ENCODE peak calls at places on chromosomes 4 and X, in eight cellular contexts. P, A, T, K, B, M, R and J are unnamed samples.

GRCh38 chr4:183765121-183765990 is 106.3 kb downstream of the TRAPPC11 start:
- DNase-seq in P (no peak), A (no peak), T (no peak), K (no peak), B (peak), M (peak), R (no peak), J (no peak)

GRCh38 chrX:127011629-127012028 is 192.1 kb downstream of the PRR32 start:
- DNase-seq in P (no peak), A (no peak), T (no peak), K (no peak), B (no peak), M (no peak), R (no peak), J (no peak)

GRCh38 chr4:137576437-137576836 is 44.1 kb upstream of the PCDH18 start:
- DNase-seq in P (no peak), A (no peak), T (no peak), K (no peak), B (no peak), M (no peak), R (no peak), J (no peak)

GRCh38 chrX:63747331-63747730 is 37.7 kb downstream of the ARHGEF9 start:
- DNase-seq in P (no peak), A (no peak), T (no peak), K (no peak), B (no peak), M (no peak), R (no peak), J (no peak)

GRCh38 chr4:154564311-154564710 is 1.5 kb downstream of the FGB start:
- DNase-seq in P (no peak), A (no peak), T (no peak), K (no peak), B (no peak), M (no peak), R (no peak), J (no peak)

GRCh38 chrX:109475174-109475891 is 6.6 kb downstream of the GUCY2F start:
- DNase-seq in P (no peak), A (peak), T (no peak), K (peak), B (peak), M (no peak), R (no peak), J (peak)

GRCh38 chrX:20139966-20140365 is 1.7 kb downstream of the EIF1AX start:
- DNase-seq in P (no peak), A (no peak), T (no peak), K (no peak), B (no peak), M (no peak), R (no peak), J (no peak)

GRCh38 chr4:182265881-182266280 is 22.7 kb downstream of the TENM3 start:
- DNase-seq in P (peak), A (peak), T (no peak), K (no peak), B (no peak), M (no peak), R (no peak), J (no peak)

GRCh38 chrX:24019448-24019847 is 7.5 kb downstream of the KLHL15 start:
- DNase-seq in P (no peak), A (no peak), T (no peak), K (no peak), B (no peak), M (no peak), R (no peak), J (no peak)

GRCh38 chr4:52600275-52600674 is 58.8 kb downstream of the USP46 start:
- DNase-seq in P (no peak), A (peak), T (no peak), K (no peak), B (no peak), M (no peak), R (no peak), J (no peak)

GRCh38 chr4:3122081-3122563 is 47.6 kb downstream of the HTT start:
- DNase-seq in P (no peak), A (no peak), T (no peak), K (no peak), B (no peak), M (no peak), R (no peak), J (no peak)

GRCh38 chr4:92305878-92306520 is 2.2 kb downstream of the GRID2 start:
- DNase-seq in P (no peak), A (peak), T (no peak), K (peak), B (no peak), M (peak), R (no peak), J (no peak)

GRCh38 chrX:39073131-39073530 is 271.9 kb downstream of the MID1IP1 start:
- DNase-seq in P (no peak), A (no peak), T (no peak), K (no peak), B (no peak), M (no peak), R (no peak), J (no peak)

GRCh38 chr4:156799121-156799589 is 172.4 kb downstream of the PDGFC start:
- DNase-seq in P (no peak), A (no peak), T (no peak), K (no peak), B (no peak), M (no peak), R (no peak), J (no peak)

GRCh38 chr4:54232151-54232688 is 3.1 kb downstream of the PDGFRA start:
- DNase-seq in P (no peak), A (no peak), T (no peak), K (no peak), B (no peak), M (peak), R (no peak), J (no peak)

GRCh38 chrX:107227780-107228485 is 21.5 kb downstream of the DNAAF6 start:
- DNase-seq in P (no peak), A (no peak), T (no peak), K (no peak), B (no peak), M (no peak), R (no peak), J (no peak)

GRCh38 chrX:51395807-51396728 is 63.4 kb downstream of the NUDT10 start:
- DNase-seq in P (peak), A (peak), T (no peak), K (peak), B (no peak), M (no peak), R (peak), J (peak)

GRCh38 chr4:37893164-37893563 is 2.3 kb downstream of the TBC1D1 start:
- DNase-seq in P (no peak), A (no peak), T (no peak), K (no peak), B (no peak), M (no peak), R (no peak), J (no peak)

GRCh38 chr4:37891221-37892159 is 606 bp downstream of the TBC1D1 start:
- DNase-seq in P (peak), A (peak), T (no peak), K (peak), B (no peak), M (peak), R (peak), J (peak)

GRCh38 chr4:37890501-37891220 is at the start of gene TBC1D1:
- DNase-seq in P (peak), A (peak), T (peak), K (peak), B (peak), M (peak), R (peak), J (peak)

GRCh38 chr4:37895271-37895670 is 4.4 kb downstream of the TBC1D1 start:
- DNase-seq in P (no peak), A (no peak), T (no peak), K (no peak), B (no peak), M (no peak), R (no peak), J (no peak)

DNA sequence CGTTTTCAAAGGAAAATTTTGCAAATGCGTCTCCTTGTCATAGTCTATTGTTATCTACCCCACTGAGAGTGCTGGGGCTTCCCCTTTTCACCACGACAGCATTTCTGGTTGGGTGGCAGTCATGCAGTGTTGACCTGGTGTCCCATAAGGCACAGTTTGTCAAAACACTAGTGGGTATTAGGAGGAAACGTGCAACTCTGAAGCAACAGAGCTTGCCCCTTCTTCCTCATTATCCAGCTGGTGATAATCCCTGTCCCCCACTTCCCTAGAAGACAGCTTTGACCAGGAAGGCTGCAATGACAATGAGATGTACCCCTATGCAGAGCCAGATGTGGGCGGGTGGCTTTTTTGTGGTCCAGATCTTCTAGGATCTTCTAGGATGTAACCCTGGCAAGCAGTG is 1.8 kb downstream of the TBC1D1 start:
- DNase-seq in P (peak), A (no peak), T (no peak), K (no peak), B (no peak), M (no peak), R (no peak), J (peak)
- H3K27ac ChIP-seq in P (peak), A (no peak), T (no peak), K (no peak), B (peak), M (no peak), R (peak), J (no peak)

GRCh38 chr4:93649828-93650227 is 178.7 kb upstream of the ATOH1 start:
- DNase-seq in P (no peak), A (no peak), T (no peak), K (peak), B (no peak), M (no peak), R (no peak), J (no peak)

GRCh38 chr4:93659629-93660028 is 168.9 kb upstream of the ATOH1 start:
- DNase-seq in P (no peak), A (no peak), T (no peak), K (no peak), B (no peak), M (no peak), R (no peak), J (no peak)

GRCh38 chr4:93657527-93657926 is 171.0 kb upstream of the ATOH1 start:
- DNase-seq in P (no peak), A (no peak), T (no peak), K (no peak), B (no peak), M (no peak), R (no peak), J (no peak)

GRCh38 chr4:93658443-93658842 is 170.1 kb upstream of the ATOH1 start:
- DNase-seq in P (no peak), A (no peak), T (no peak), K (no peak), B (no peak), M (no peak), R (no peak), J (no peak)

GRCh38 chr4:93654276-93654675 is 174.3 kb upstream of the ATOH1 start:
- DNase-seq in P (no peak), A (no peak), T (no peak), K (no peak), B (no peak), M (no peak), R (no peak), J (no peak)
- TF ChIP-seq CTCF in P (no peak), A (no peak), T (no peak), K (no peak), B (no peak), M (no peak), R (no peak), J (no peak)

DNA sequence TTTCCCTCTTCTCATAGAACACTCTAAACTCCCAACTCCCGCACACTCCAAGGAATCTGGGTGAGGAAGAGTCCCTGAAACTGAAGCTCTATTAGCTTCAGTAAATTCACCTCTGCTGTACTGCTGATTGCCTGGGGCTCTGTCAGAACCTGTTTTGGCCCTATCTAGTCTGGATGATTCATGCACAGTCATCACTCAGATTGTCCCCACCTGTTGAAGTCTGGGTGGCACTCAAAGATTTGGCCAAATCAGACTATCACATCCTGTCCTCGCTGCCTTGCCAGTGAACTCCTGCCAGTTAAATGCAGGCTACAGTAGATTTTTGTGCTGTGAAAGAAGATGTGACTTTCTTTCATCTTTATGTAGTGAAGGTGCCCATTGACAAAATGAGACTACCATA is 63.5 kb upstream of the EMCN start:
- DNase-seq in P (no peak), A (no peak), T (no peak), K (no peak), B (no peak), M (peak), R (no peak), J (no peak)
- H3K27ac ChIP-seq in P (no peak), A (no peak), T (no peak), K (no peak), B (no peak), M (peak), R (no peak), J (no peak)

GRCh38 chr4:11532138-11532537 is 103.4 kb upstream of the HS3ST1 start:
- DNase-seq in P (no peak), A (no peak), T (no peak), K (no peak), B (no peak), M (no peak), R (no peak), J (no peak)

GRCh38 chr4:11535333-11535732 is 106.6 kb upstream of the HS3ST1 start:
- DNase-seq in P (no peak), A (no peak), T (no peak), K (peak), B (no peak), M (no peak), R (no peak), J (no peak)

GRCh38 chr4:11525085-11525484 is 96.4 kb upstream of the HS3ST1 start:
- DNase-seq in P (no peak), A (no peak), T (no peak), K (no peak), B (no peak), M (no peak), R (no peak), J (no peak)

DNA sequence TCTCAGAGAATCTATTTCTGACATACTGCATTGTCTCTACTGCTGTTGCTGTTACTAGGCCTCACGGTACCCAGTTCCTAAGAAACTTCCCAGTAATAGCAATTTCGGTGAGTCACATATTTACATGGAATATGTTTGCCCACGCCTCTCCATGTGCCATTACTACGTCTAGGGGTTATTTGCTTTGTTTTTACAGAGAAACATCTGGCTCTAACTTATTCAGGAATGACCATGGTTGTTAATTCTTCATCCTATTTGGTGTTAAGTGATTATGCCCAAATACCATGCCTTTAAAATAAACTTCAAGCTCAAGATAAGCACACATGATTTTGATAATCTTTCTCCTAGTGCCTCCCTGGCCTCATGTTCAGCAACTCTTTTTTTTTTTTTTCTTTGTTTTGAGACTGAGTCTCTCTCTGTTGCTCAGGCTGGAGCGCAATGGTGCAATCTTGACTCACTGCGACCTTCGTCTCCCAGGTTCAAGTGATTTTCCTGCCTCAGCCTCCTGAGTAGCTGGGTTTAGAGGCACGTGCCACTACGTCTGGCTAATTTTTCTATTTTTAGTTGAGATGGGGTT is 101.0 kb upstream of the HS3ST1 start:
- DNase-seq in P (no peak), A (no peak), T (no peak), K (no peak), B (no peak), M (no peak), R (no peak), J (no peak)
- TF ChIP-seq CTCF in P (no peak), A (no peak), T (no peak), K (no peak), B (no peak), M (no peak), R (no peak), J (no peak)

DNA sequence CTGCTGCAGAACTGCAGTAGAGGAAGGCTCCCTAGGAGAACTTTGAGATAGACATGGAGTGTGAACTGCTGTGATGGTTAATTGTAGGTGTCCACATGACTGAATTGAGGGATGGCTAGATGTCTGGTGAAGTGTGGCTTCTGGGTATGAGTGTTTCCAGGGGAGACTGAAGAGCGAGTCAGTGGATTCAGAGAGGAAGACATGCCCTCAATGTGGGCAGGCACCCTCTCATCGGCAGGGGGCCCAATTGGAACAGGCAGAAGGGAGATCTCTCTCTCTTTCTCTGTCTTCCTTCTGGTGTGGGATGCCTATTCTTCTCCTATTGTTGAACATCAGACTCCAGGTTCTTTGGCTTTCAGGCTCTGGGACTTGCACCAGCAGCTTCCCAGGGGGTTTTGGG is 304.7 kb upstream of the GATB start:
- DNase-seq in P (no peak), A (no peak), T (no peak), K (no peak), B (no peak), M (no peak), R (no peak), J (no peak)
- H3K27ac ChIP-seq in P (no peak), A (no peak), T (no peak), K (no peak), B (no peak), M (no peak), R (no peak), J (no peak)

GRCh38 chrX:1391707-1392375 is at the start of gene SLC25A6:
- DNase-seq in P (peak), A (peak), T (no peak), K (peak), B (peak), M (peak), R (peak), J (peak)
- TF ChIP-seq CTCF in P (peak), A (peak), T (peak), K (peak), B (no peak), M (peak), R (no peak), J (peak)

GRCh38 chr4:113683143-113683542 is 78.4 kb downstream of the CAMK2D start:
- DNase-seq in P (peak), A (no peak), T (no peak), K (no peak), B (no peak), M (no peak), R (peak), J (no peak)

GRCh38 chr4:113689394-113689793 is 72.1 kb downstream of the CAMK2D start:
- DNase-seq in P (no peak), A (no peak), T (no peak), K (no peak), B (no peak), M (no peak), R (no peak), J (no peak)

GRCh38 chr4:113684534-113685091 is 76.9 kb downstream of the CAMK2D start:
- DNase-seq in P (peak), A (peak), T (no peak), K (peak), B (peak), M (peak), R (no peak), J (no peak)

GRCh38 chr4:113682730-113683129 is 78.8 kb downstream of the CAMK2D start:
- DNase-seq in P (no peak), A (no peak), T (no peak), K (no peak), B (no peak), M (no peak), R (no peak), J (no peak)

GRCh38 chr4:113686950-113687718 is 74.4 kb downstream of the CAMK2D start:
- DNase-seq in P (no peak), A (no peak), T (no peak), K (no peak), B (no peak), M (no peak), R (no peak), J (no peak)
- H3K27ac ChIP-seq in P (no peak), A (no peak), T (no peak), K (no peak), B (peak), M (peak), R (no peak), J (no peak)

GRCh38 chr4:89486673-89487072 is 179.1 kb upstream of the GPRIN3 start:
- DNase-seq in P (no peak), A (no peak), T (no peak), K (peak), B (no peak), M (no peak), R (no peak), J (no peak)

GRCh38 chr4:89482926-89483595 is 175.5 kb upstream of the GPRIN3 start:
- DNase-seq in P (no peak), A (no peak), T (no peak), K (no peak), B (no peak), M (no peak), R (no peak), J (peak)

GRCh38 chr4:89489338-89489771 is 181.8 kb upstream of the GPRIN3 start:
- DNase-seq in P (no peak), A (no peak), T (no peak), K (peak), B (no peak), M (peak), R (no peak), J (peak)

GRCh38 chr4:89482248-89482647 is 174.6 kb upstream of the GPRIN3 start:
- DNase-seq in P (peak), A (no peak), T (no peak), K (peak), B (no peak), M (no peak), R (no peak), J (no peak)

DNA sequence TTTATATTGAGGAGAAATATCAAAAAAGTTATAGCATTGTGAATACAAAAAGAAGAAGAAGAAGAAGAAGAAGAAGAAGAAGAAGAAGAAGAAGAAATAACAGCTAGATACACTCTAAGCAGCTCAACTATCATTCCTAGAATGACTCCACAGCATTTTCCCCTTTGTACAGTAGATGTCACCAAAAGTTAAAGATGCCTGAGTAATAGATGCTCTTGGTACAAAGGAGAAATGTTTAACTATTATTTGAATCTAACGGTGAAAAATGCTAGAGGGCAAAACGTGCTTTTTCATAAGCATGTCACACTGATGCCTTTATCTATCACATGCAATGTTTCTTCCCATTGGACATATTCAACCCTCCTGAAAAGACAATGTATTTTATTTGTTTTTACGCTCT is 178.4 kb upstream of the GPRIN3 start:
- DNase-seq in P (no peak), A (no peak), T (no peak), K (no peak), B (no peak), M (no peak), R (no peak), J (no peak)
- TF ChIP-seq CTCF in P (peak), A (peak), T (no peak), K (peak), B (peak), M (no peak), R (no peak), J (no peak)